ENCODE peak calls at places on chromosomes 6 and 20, in eight cellular contexts. One of them, this sample, is unnamed.

GRCh38 chr6:111692327-111693164 is 86.9 kb upstream of the TRAF3IP2 start:
- DNase-seq in WTC11: no peak
- DNase-seq in AG04450: no peak
- DNase-seq in neural crest cell: no peak
- DNase-seq in left ventricle myocardium inferior: no peak
- DNase-seq in cardiac muscle cell: no peak
- DNase-seq in A673: no peak
- DNase-seq in GM12864: no peak
- DNase-seq in this sample: no peak

GRCh38 chr6:139531148-139531547 is 156.7 kb upstream of the CITED2 start:
- DNase-seq in A673: no peak
- DNase-seq in neural crest cell: no peak
- DNase-seq in left ventricle myocardium inferior: no peak
- DNase-seq in GM12864: no peak
- DNase-seq in cardiac muscle cell: no peak
- DNase-seq in AG04450: no peak
- DNase-seq in WTC11: no peak
- DNase-seq in this sample: no peak

GRCh38 chr6:134034478-134034877 is 17.9 kb downstream of the SLC2A12 start:
- DNase-seq in left ventricle myocardium inferior: no peak
- DNase-seq in GM12864: no peak
- DNase-seq in AG04450: no peak
- DNase-seq in WTC11: no peak
- DNase-seq in neural crest cell: no peak
- DNase-seq in A673: no peak
- DNase-seq in cardiac muscle cell: no peak
- DNase-seq in this sample: no peak

GRCh38 chr6:151021878-151022277 is 156.4 kb downstream of the MTHFD1L start:
- DNase-seq in WTC11: no peak
- DNase-seq in GM12864: no peak
- DNase-seq in cardiac muscle cell: peak; percentile 14
- DNase-seq in left ventricle myocardium inferior: no peak
- DNase-seq in A673: no peak
- DNase-seq in neural crest cell: no peak
- DNase-seq in AG04450: no peak
- DNase-seq in this sample: no peak

GRCh38 chr6:137230547-137230946 is 11.4 kb upstream of the IFNGR1 start:
- DNase-seq in A673: no peak
- DNase-seq in cardiac muscle cell: no peak
- DNase-seq in neural crest cell: no peak
- DNase-seq in AG04450: no peak
- DNase-seq in GM12864: no peak
- DNase-seq in left ventricle myocardium inferior: no peak
- DNase-seq in WTC11: no peak
- DNase-seq in this sample: no peak

GRCh38 chr6:30155522-30156261 is 5.3 kb downstream of the TRIM10 start:
- DNase-seq in WTC11: no peak
- DNase-seq in neural crest cell: no peak
- DNase-seq in cardiac muscle cell: no peak
- DNase-seq in left ventricle myocardium inferior: no peak
- DNase-seq in AG04450: no peak
- DNase-seq in A673: no peak
- DNase-seq in GM12864: no peak
- DNase-seq in this sample: no peak

GRCh38 chr20:22684072-22684762 is 99.8 kb upstream of the FOXA2 start:
- DNase-seq in cardiac muscle cell: peak; percentile 86
- DNase-seq in left ventricle myocardium inferior: peak; percentile 48
- DNase-seq in WTC11: peak; percentile 84
- DNase-seq in neural crest cell: peak; percentile 68
- DNase-seq in AG04450: peak; percentile 26
- DNase-seq in GM12864: no peak
- DNase-seq in A673: peak; percentile 72
- DNase-seq in this sample: peak; percentile 71

GRCh38 chr6:128655978-128656498 is 135.6 kb upstream of the PTPRK start:
- DNase-seq in neural crest cell: no peak
- DNase-seq in cardiac muscle cell: peak; percentile 85
- DNase-seq in left ventricle myocardium inferior: no peak
- DNase-seq in AG04450: peak; percentile 33
- DNase-seq in A673: peak; percentile 68
- DNase-seq in WTC11: no peak
- DNase-seq in GM12864: no peak
- DNase-seq in this sample: no peak

GRCh38 chr6:106546322-106547052 is 82.8 kb downstream of the RTN4IP1 start:
- DNase-seq in GM12864: no peak
- DNase-seq in WTC11: no peak
- DNase-seq in left ventricle myocardium inferior: no peak
- DNase-seq in AG04450: peak; percentile 37
- DNase-seq in cardiac muscle cell: peak; percentile 69
- DNase-seq in A673: peak; percentile 31
- DNase-seq in neural crest cell: no peak
- DNase-seq in this sample: no peak

GRCh38 chr6:48826318-48826595 is 636.8 kb downstream of the MMUT start:
- DNase-seq in left ventricle myocardium inferior: no peak
- DNase-seq in AG04450: no peak
- DNase-seq in A673: no peak
- DNase-seq in cardiac muscle cell: peak; percentile 30
- DNase-seq in neural crest cell: no peak
- DNase-seq in WTC11: no peak
- DNase-seq in GM12864: no peak
- DNase-seq in this sample: no peak

GRCh38 chr6:18990313-18990978 is 603.3 kb downstream of the RNF144B start:
- DNase-seq in cardiac muscle cell: peak; percentile 62
- DNase-seq in WTC11: peak; percentile 88
- DNase-seq in GM12864: no peak
- DNase-seq in A673: peak; percentile 90
- DNase-seq in neural crest cell: peak; percentile 84
- DNase-seq in left ventricle myocardium inferior: peak; percentile 64
- DNase-seq in AG04450: no peak
- DNase-seq in this sample: peak; percentile 34

GRCh38 chr6:135161996-135162395 is 19.1 kb upstream of the MYB start:
- DNase-seq in neural crest cell: no peak
- DNase-seq in left ventricle myocardium inferior: no peak
- DNase-seq in A673: no peak
- DNase-seq in GM12864: no peak
- DNase-seq in cardiac muscle cell: no peak
- DNase-seq in WTC11: no peak
- DNase-seq in AG04450: no peak
- DNase-seq in this sample: peak; percentile 32

GRCh38 chr6:124029535-124029934 is 225.9 kb downstream of the NKAIN2 start:
- DNase-seq in A673: no peak
- DNase-seq in AG04450: no peak
- DNase-seq in cardiac muscle cell: no peak
- DNase-seq in left ventricle myocardium inferior: no peak
- DNase-seq in GM12864: no peak
- DNase-seq in neural crest cell: no peak
- DNase-seq in WTC11: peak; percentile 13
- DNase-seq in this sample: no peak

GRCh38 chr20:46246527-46246926 is 61.8 kb downstream of the CDH22 start:
- DNase-seq in AG04450: no peak
- DNase-seq in WTC11: no peak
- DNase-seq in GM12864: no peak
- DNase-seq in cardiac muscle cell: no peak
- DNase-seq in A673: no peak
- DNase-seq in neural crest cell: no peak
- DNase-seq in left ventricle myocardium inferior: no peak
- DNase-seq in this sample: no peak

GRCh38 chr20:2693996-2694471 is 1.5 kb downstream of the EBF4 start:
- DNase-seq in cardiac muscle cell: peak; percentile 13
- DNase-seq in neural crest cell: no peak
- DNase-seq in AG04450: no peak
- DNase-seq in GM12864: no peak
- DNase-seq in A673: no peak
- DNase-seq in left ventricle myocardium inferior: no peak
- DNase-seq in WTC11: no peak
- DNase-seq in this sample: peak; percentile 46

GRCh38 chr20:36929691-36930090 is 21.8 kb downstream of the SAMHD1 start:
- DNase-seq in GM12864: no peak
- DNase-seq in neural crest cell: no peak
- DNase-seq in A673: no peak
- DNase-seq in left ventricle myocardium inferior: no peak
- DNase-seq in AG04450: no peak
- DNase-seq in cardiac muscle cell: no peak
- DNase-seq in WTC11: no peak
- DNase-seq in this sample: no peak

GRCh38 chr20:36925234-36925633 is 26.3 kb downstream of the SAMHD1 start:
- DNase-seq in GM12864: no peak
- DNase-seq in cardiac muscle cell: no peak
- DNase-seq in AG04450: no peak
- DNase-seq in A673: no peak
- DNase-seq in WTC11: no peak
- DNase-seq in neural crest cell: no peak
- DNase-seq in left ventricle myocardium inferior: no peak
- DNase-seq in this sample: no peak

GRCh38 chr20:36926653-36927200 is 24.8 kb downstream of the SAMHD1 start:
- DNase-seq in A673: no peak
- DNase-seq in neural crest cell: no peak
- DNase-seq in left ventricle myocardium inferior: no peak
- DNase-seq in cardiac muscle cell: no peak
- DNase-seq in GM12864: no peak
- DNase-seq in AG04450: no peak
- DNase-seq in WTC11: no peak
- DNase-seq in this sample: no peak

GRCh38 chr20:36929290-36929689 is 22.2 kb downstream of the SAMHD1 start:
- DNase-seq in A673: no peak
- DNase-seq in GM12864: no peak
- DNase-seq in cardiac muscle cell: no peak
- DNase-seq in AG04450: no peak
- DNase-seq in neural crest cell: no peak
- DNase-seq in left ventricle myocardium inferior: no peak
- DNase-seq in WTC11: no peak
- DNase-seq in this sample: no peak

DNA sequence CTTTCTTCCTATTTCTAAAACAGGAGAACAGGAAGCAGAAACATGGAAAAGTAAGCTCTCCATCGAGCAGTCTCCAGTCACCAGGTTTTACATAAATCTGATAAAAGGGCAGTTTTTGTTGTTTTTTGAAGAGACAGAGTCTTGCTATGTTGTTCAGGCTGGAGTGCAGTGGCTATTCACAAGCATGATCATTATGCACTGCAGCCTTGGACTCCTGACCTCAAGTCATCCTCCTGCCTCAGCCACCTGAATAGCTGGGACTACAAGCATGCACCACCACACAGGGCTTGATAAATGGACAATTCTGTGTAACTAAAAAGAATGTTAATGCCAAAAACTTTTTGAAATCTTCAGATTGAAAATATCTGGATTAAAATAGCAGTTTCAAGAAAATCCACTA is 23.8 kb downstream of the SAMHD1 start:
- DNase-seq in cardiac muscle cell: no peak
- DNase-seq in A673: no peak
- DNase-seq in AG04450: no peak
- DNase-seq in GM12864: no peak
- DNase-seq in left ventricle myocardium inferior: no peak
- DNase-seq in neural crest cell: no peak
- DNase-seq in WTC11: no peak
- DNase-seq in this sample: no peak
- TF ChIP-seq CTCF in cardiac muscle cell: no peak
- TF ChIP-seq CTCF in A673: no peak
- TF ChIP-seq CTCF in AG04450: no peak
- TF ChIP-seq CTCF in GM12864: no peak
- TF ChIP-seq CTCF in left ventricle myocardium inferior: no peak
- TF ChIP-seq CTCF in neural crest cell: no peak
- TF ChIP-seq CTCF in WTC11: no peak
- TF ChIP-seq CTCF in this sample: no peak

DNA sequence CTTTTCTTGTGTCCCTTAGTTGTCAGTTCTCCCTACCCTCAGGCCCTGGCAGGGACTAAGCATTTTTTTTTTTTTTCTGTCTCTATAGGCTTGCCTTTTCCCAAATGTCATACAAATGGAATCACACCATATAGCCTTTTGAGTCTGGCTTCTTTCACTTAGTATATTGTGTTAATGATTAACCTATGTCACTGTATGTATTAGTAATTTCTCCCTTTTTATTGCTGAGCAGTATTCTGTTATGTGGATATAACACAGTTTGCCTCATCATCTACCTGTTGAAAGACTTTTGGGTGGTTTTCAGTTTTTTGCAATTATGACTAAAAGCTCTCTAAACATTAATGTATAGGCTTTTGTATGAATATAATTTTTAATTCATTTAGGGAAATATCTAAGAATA is 16.0 kb upstream of the FBXO30 start:
- DNase-seq in WTC11: no peak
- DNase-seq in cardiac muscle cell: no peak
- DNase-seq in A673: no peak
- DNase-seq in AG04450: no peak
- DNase-seq in GM12864: no peak
- DNase-seq in neural crest cell: no peak
- DNase-seq in left ventricle myocardium inferior: no peak
- DNase-seq in this sample: no peak
- TF ChIP-seq CTCF in WTC11: no peak
- TF ChIP-seq CTCF in cardiac muscle cell: no peak
- TF ChIP-seq CTCF in A673: no peak
- TF ChIP-seq CTCF in AG04450: no peak
- TF ChIP-seq CTCF in GM12864: no peak
- TF ChIP-seq CTCF in neural crest cell: no peak
- TF ChIP-seq CTCF in left ventricle myocardium inferior: no peak
- TF ChIP-seq CTCF in this sample: no peak

GRCh38 chr6:93989630-93990029 is 570.3 kb upstream of the EPHA7 start:
- DNase-seq in A673: no peak
- DNase-seq in GM12864: no peak
- DNase-seq in neural crest cell: no peak
- DNase-seq in cardiac muscle cell: no peak
- DNase-seq in AG04450: no peak
- DNase-seq in WTC11: no peak
- DNase-seq in left ventricle myocardium inferior: no peak
- DNase-seq in this sample: no peak

DNA sequence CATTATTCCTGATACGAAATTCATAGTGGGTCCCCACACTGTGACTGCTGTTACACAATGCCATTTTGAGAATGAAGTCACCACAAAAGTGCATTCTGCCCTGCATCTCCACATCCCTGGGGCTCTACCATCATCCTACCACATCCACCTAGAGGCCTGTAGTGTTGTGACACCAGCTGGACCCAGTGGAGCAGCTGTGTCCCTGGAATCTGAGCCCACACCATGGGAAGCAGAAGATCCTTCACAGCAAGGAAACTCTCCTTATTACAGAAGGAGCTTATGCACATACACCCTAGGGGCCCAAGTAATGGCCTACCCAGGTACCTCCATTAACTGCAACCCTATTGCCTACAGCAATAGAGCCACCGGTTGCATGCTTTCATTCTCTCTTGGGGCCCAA is 566.6 kb upstream of the EPHA7 start:
- DNase-seq in A673: no peak
- DNase-seq in GM12864: no peak
- DNase-seq in left ventricle myocardium inferior: no peak
- DNase-seq in AG04450: no peak
- DNase-seq in neural crest cell: no peak
- DNase-seq in WTC11: no peak
- DNase-seq in cardiac muscle cell: no peak
- DNase-seq in this sample: no peak
- TF ChIP-seq CTCF in A673: no peak
- TF ChIP-seq CTCF in GM12864: no peak
- TF ChIP-seq CTCF in left ventricle myocardium inferior: no peak
- TF ChIP-seq CTCF in AG04450: no peak
- TF ChIP-seq CTCF in neural crest cell: no peak
- TF ChIP-seq CTCF in WTC11: no peak
- TF ChIP-seq CTCF in cardiac muscle cell: no peak
- TF ChIP-seq CTCF in this sample: no peak

DNA sequence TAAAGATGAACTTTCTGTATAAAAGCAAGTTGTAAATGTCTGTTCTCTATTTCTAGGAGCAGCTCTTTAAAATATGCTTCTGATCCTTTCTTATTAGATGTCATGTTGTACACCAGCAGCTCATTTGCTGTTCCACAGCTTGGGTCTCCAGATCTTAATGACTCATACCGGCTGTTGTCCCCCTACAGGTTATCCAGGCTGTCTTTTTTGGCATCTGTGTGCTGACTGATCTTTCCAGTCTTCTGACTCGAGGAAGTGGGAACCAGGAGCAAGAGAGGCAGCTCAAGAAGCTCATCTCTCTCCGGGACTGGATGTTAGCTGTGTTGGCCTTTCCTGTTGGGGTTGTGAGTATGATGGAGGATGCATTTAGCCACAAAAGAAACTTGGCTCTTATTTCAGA is 76.0 kb downstream of the AIG1 start:
- DNase-seq in WTC11: no peak
- DNase-seq in cardiac muscle cell: no peak
- DNase-seq in left ventricle myocardium inferior: no peak
- DNase-seq in A673: no peak
- DNase-seq in neural crest cell: no peak
- DNase-seq in GM12864: no peak
- DNase-seq in AG04450: no peak
- DNase-seq in this sample: no peak
- TF ChIP-seq CTCF in WTC11: no peak
- TF ChIP-seq CTCF in cardiac muscle cell: no peak
- TF ChIP-seq CTCF in left ventricle myocardium inferior: no peak
- TF ChIP-seq CTCF in A673: no peak
- TF ChIP-seq CTCF in neural crest cell: no peak
- TF ChIP-seq CTCF in GM12864: no peak
- TF ChIP-seq CTCF in AG04450: peak; percentile 18
- TF ChIP-seq CTCF in this sample: no peak